ENCODE peak calls at places on chromosome 10, in nine cellular contexts. One of them, this sample, is unnamed.

GRCh38 chr10:125002423-125003145 is 60.7 kb downstream of the ZRANB1 start:
- DNase-seq in pancreas: peak; percentile 69
- DNase-seq in fibroblast of villous mesenchyme: no peak
- DNase-seq in dermis microvascular lymphatic vessel endothelial cell: no peak
- DNase-seq in cardiac fibroblast: no peak
- DNase-seq in activated CD4-positive, alpha-beta T cell treated with anti-CD3 and anti-CD28 coated beads, Interleukin-2, amount 10 ng/mL, durations not matched to agents 7 days and 5 days: no peak
- DNase-seq in tibial artery: peak; percentile 63
- DNase-seq in activated CD8-positive, alpha-beta memory T cell treated with anti-CD3 and anti-CD28 coated beads for 24 hours: no peak
- DNase-seq in mesothelial cell of epicardium: no peak
- DNase-seq in this sample: no peak

GRCh38 chr10:66910676-66911075 is 15.2 kb upstream of the LRRTM3 start:
- DNase-seq in activated CD8-positive, alpha-beta memory T cell treated with anti-CD3 and anti-CD28 coated beads for 24 hours: no peak
- DNase-seq in dermis microvascular lymphatic vessel endothelial cell: no peak
- DNase-seq in pancreas: no peak
- DNase-seq in activated CD4-positive, alpha-beta T cell treated with anti-CD3 and anti-CD28 coated beads, Interleukin-2, amount 10 ng/mL, durations not matched to agents 7 days and 5 days: no peak
- DNase-seq in mesothelial cell of epicardium: no peak
- DNase-seq in tibial artery: no peak
- DNase-seq in cardiac fibroblast: peak; percentile 8
- DNase-seq in fibroblast of villous mesenchyme: no peak
- DNase-seq in this sample: no peak

GRCh38 chr10:133484818-133485217 is 31.1 kb downstream of the SCART1 start:
- DNase-seq in activated CD4-positive, alpha-beta T cell treated with anti-CD3 and anti-CD28 coated beads, Interleukin-2, amount 10 ng/mL, durations not matched to agents 7 days and 5 days: no peak
- DNase-seq in cardiac fibroblast: no peak
- DNase-seq in activated CD8-positive, alpha-beta memory T cell treated with anti-CD3 and anti-CD28 coated beads for 24 hours: no peak
- DNase-seq in pancreas: no peak
- DNase-seq in dermis microvascular lymphatic vessel endothelial cell: no peak
- DNase-seq in mesothelial cell of epicardium: no peak
- DNase-seq in tibial artery: no peak
- DNase-seq in fibroblast of villous mesenchyme: no peak
- DNase-seq in this sample: no peak

GRCh38 chr10:48444266-48444665 is 137.8 kb downstream of the MAPK8 start:
- DNase-seq in activated CD4-positive, alpha-beta T cell treated with anti-CD3 and anti-CD28 coated beads, Interleukin-2, amount 10 ng/mL, durations not matched to agents 7 days and 5 days: no peak
- DNase-seq in pancreas: no peak
- DNase-seq in mesothelial cell of epicardium: no peak
- DNase-seq in dermis microvascular lymphatic vessel endothelial cell: peak; percentile 77
- DNase-seq in cardiac fibroblast: peak; percentile 22
- DNase-seq in fibroblast of villous mesenchyme: peak; percentile 33
- DNase-seq in activated CD8-positive, alpha-beta memory T cell treated with anti-CD3 and anti-CD28 coated beads for 24 hours: no peak
- DNase-seq in tibial artery: no peak
- DNase-seq in this sample: no peak

GRCh38 chr10:75034131-75034512 is 77.3 kb upstream of the SAMD8 start:
- DNase-seq in mesothelial cell of epicardium: no peak
- DNase-seq in dermis microvascular lymphatic vessel endothelial cell: no peak
- DNase-seq in activated CD8-positive, alpha-beta memory T cell treated with anti-CD3 and anti-CD28 coated beads for 24 hours: peak; percentile 71
- DNase-seq in cardiac fibroblast: peak; percentile 22
- DNase-seq in activated CD4-positive, alpha-beta T cell treated with anti-CD3 and anti-CD28 coated beads, Interleukin-2, amount 10 ng/mL, durations not matched to agents 7 days and 5 days: no peak
- DNase-seq in fibroblast of villous mesenchyme: no peak
- DNase-seq in pancreas: no peak
- DNase-seq in tibial artery: no peak
- DNase-seq in this sample: peak; percentile 82

GRCh38 chr10:30857803-30858202 is 173.9 kb downstream of the ZNF438 start:
- DNase-seq in activated CD4-positive, alpha-beta T cell treated with anti-CD3 and anti-CD28 coated beads, Interleukin-2, amount 10 ng/mL, durations not matched to agents 7 days and 5 days: no peak
- DNase-seq in cardiac fibroblast: peak; percentile 86
- DNase-seq in fibroblast of villous mesenchyme: peak; percentile 83
- DNase-seq in dermis microvascular lymphatic vessel endothelial cell: peak; percentile 53
- DNase-seq in activated CD8-positive, alpha-beta memory T cell treated with anti-CD3 and anti-CD28 coated beads for 24 hours: no peak
- DNase-seq in mesothelial cell of epicardium: no peak
- DNase-seq in pancreas: no peak
- DNase-seq in tibial artery: peak; percentile 87
- DNase-seq in this sample: no peak

GRCh38 chr10:59654007-59654406 is 55.6 kb downstream of the SLC16A9 start:
- DNase-seq in activated CD8-positive, alpha-beta memory T cell treated with anti-CD3 and anti-CD28 coated beads for 24 hours: no peak
- DNase-seq in mesothelial cell of epicardium: no peak
- DNase-seq in pancreas: no peak
- DNase-seq in tibial artery: no peak
- DNase-seq in dermis microvascular lymphatic vessel endothelial cell: no peak
- DNase-seq in cardiac fibroblast: peak; percentile 38
- DNase-seq in fibroblast of villous mesenchyme: peak; percentile 2
- DNase-seq in activated CD4-positive, alpha-beta T cell treated with anti-CD3 and anti-CD28 coated beads, Interleukin-2, amount 10 ng/mL, durations not matched to agents 7 days and 5 days: no peak
- DNase-seq in this sample: no peak

GRCh38 chr10:16459428-16459939 is 22.7 kb downstream of the PTER start:
- DNase-seq in activated CD4-positive, alpha-beta T cell treated with anti-CD3 and anti-CD28 coated beads, Interleukin-2, amount 10 ng/mL, durations not matched to agents 7 days and 5 days: no peak
- DNase-seq in dermis microvascular lymphatic vessel endothelial cell: no peak
- DNase-seq in mesothelial cell of epicardium: no peak
- DNase-seq in cardiac fibroblast: peak; percentile 9
- DNase-seq in pancreas: no peak
- DNase-seq in activated CD8-positive, alpha-beta memory T cell treated with anti-CD3 and anti-CD28 coated beads for 24 hours: no peak
- DNase-seq in tibial artery: no peak
- DNase-seq in fibroblast of villous mesenchyme: no peak
- DNase-seq in this sample: no peak

GRCh38 chr10:121835376-121835775 is 92.5 kb downstream of the ATE1 start:
- DNase-seq in fibroblast of villous mesenchyme: no peak
- DNase-seq in pancreas: no peak
- DNase-seq in dermis microvascular lymphatic vessel endothelial cell: no peak
- DNase-seq in cardiac fibroblast: no peak
- DNase-seq in activated CD4-positive, alpha-beta T cell treated with anti-CD3 and anti-CD28 coated beads, Interleukin-2, amount 10 ng/mL, durations not matched to agents 7 days and 5 days: no peak
- DNase-seq in activated CD8-positive, alpha-beta memory T cell treated with anti-CD3 and anti-CD28 coated beads for 24 hours: no peak
- DNase-seq in mesothelial cell of epicardium: no peak
- DNase-seq in tibial artery: no peak
- DNase-seq in this sample: no peak

GRCh38 chr10:27884185-27884630 is 114.7 kb downstream of the ODAD2 start:
- DNase-seq in pancreas: no peak
- DNase-seq in mesothelial cell of epicardium: no peak
- DNase-seq in dermis microvascular lymphatic vessel endothelial cell: no peak
- DNase-seq in activated CD8-positive, alpha-beta memory T cell treated with anti-CD3 and anti-CD28 coated beads for 24 hours: no peak
- DNase-seq in activated CD4-positive, alpha-beta T cell treated with anti-CD3 and anti-CD28 coated beads, Interleukin-2, amount 10 ng/mL, durations not matched to agents 7 days and 5 days: no peak
- DNase-seq in cardiac fibroblast: no peak
- DNase-seq in fibroblast of villous mesenchyme: no peak
- DNase-seq in tibial artery: no peak
- DNase-seq in this sample: peak; percentile 10

GRCh38 chr10:26781797-26782196 is 79.0 kb downstream of the ABI1 start:
- DNase-seq in activated CD8-positive, alpha-beta memory T cell treated with anti-CD3 and anti-CD28 coated beads for 24 hours: no peak
- DNase-seq in pancreas: no peak
- DNase-seq in tibial artery: no peak
- DNase-seq in mesothelial cell of epicardium: no peak
- DNase-seq in fibroblast of villous mesenchyme: no peak
- DNase-seq in cardiac fibroblast: peak; percentile 50
- DNase-seq in activated CD4-positive, alpha-beta T cell treated with anti-CD3 and anti-CD28 coated beads, Interleukin-2, amount 10 ng/mL, durations not matched to agents 7 days and 5 days: no peak
- DNase-seq in dermis microvascular lymphatic vessel endothelial cell: no peak
- DNase-seq in this sample: peak; percentile 16

This sample was measured in activated CD8-positive, alpha-beta T cell treated with anti-CD3 and anti-CD28 coated beads for 36 hours.